ENCODE peak calls at places on chromosome 5, in five cellular contexts. J, Q, L, D and Z are unnamed samples.

GRCh38 chr5:176530983-176531901 is 6.0 kb downstream of the RNF44 start:
- DNase-seq in L (peak; percentile 36), D (peak; percentile 74), J (no peak), Q (no peak), Z (no peak)

GRCh38 chr5:126780165-126780827 is 3.4 kb downstream of the LMNB1 start:
- DNase-seq in L (peak; percentile 76), J (no peak), D (no peak), Q (peak; percentile 74), Z (peak; percentile 31)

GRCh38 chr5:141656396-141656795 is 5.2 kb upstream of the FCHSD1 start:
- DNase-seq in Q (no peak), D (no peak), J (no peak), L (no peak), Z (no peak)

GRCh38 chr5:150122158-150122510 is 33.5 kb downstream of the PDGFRB start:
- DNase-seq in J (no peak), Q (peak; percentile 45), D (no peak), L (no peak), Z (no peak)

GRCh38 chr5:17238521-17239041 is 21.1 kb downstream of the BASP1 start:
- DNase-seq in D (no peak), L (peak; percentile 38), J (no peak), Q (no peak), Z (no peak)

GRCh38 chr5:83551826-83552225 is 80.3 kb downstream of the VCAN start:
- DNase-seq in Q (no peak), L (no peak), J (no peak), D (no peak), Z (no peak)

GRCh38 chr5:38845555-38846378 is at the start of gene OSMR:
- DNase-seq in Q (no peak), L (peak; percentile 10), D (peak; percentile 82), J (peak; percentile 72), Z (no peak)

GRCh38 chr5:10319202-10319851 is 11.6 kb upstream of the CMBL start:
- DNase-seq in L (no peak), J (no peak), Q (no peak), D (no peak), Z (no peak)

GRCh38 chr5:125530833-125531610 is 784.6 kb upstream of the ZNF608 start:
- DNase-seq in D (no peak), L (no peak), J (no peak), Q (no peak), Z (no peak)

GRCh38 chr5:178632305-178632704 is 5.5 kb upstream of the CLK4 start:
- DNase-seq in D (no peak), Q (no peak), J (no peak), L (no peak), Z (no peak)

GRCh38 chr5:59640411-59640810 is 253.1 kb downstream of the PDE4D start:
- DNase-seq in D (peak; percentile 1), J (no peak), Q (no peak), L (no peak), Z (no peak)

GRCh38 chr5:36655171-36655570 is 48.8 kb downstream of the SLC1A3 start:
- DNase-seq in L (no peak), Q (no peak), D (peak; percentile 54), J (no peak), Z (no peak)

GRCh38 chr5:174446446-174446845 is 277.9 kb upstream of the MSX2 start:
- DNase-seq in D (no peak), L (no peak), J (no peak), Q (no peak), Z (no peak)

GRCh38 chr5:173963107-173963506 is 25.9 kb upstream of the C5orf47 start:
- DNase-seq in J (no peak), L (peak; percentile 22), Q (no peak), D (no peak), Z (no peak)

GRCh38 chr5:54553659-54554207 is 36.2 kb downstream of the SNX18 start:
- DNase-seq in Q (no peak), D (peak; percentile 38), L (no peak), J (no peak), Z (no peak)

GRCh38 chr5:75753182-75753581 is 35.9 kb upstream of the POC5 start:
- DNase-seq in Q (no peak), D (no peak), L (peak; percentile 46), J (no peak), Z (no peak)

GRCh38 chr5:116498478-116498877 is 76.1 kb downstream of the SEMA6A start:
- DNase-seq in Q (no peak), J (no peak), L (no peak), D (no peak), Z (no peak)

GRCh38 chr5:109403469-109403868 is 6.3 kb downstream of the PJA2 start:
- DNase-seq in L (no peak), Q (no peak), J (no peak), D (no peak), Z (no peak)

GRCh38 chr5:66171349-66172344 is 27.5 kb downstream of the SREK1 start:
- DNase-seq in J (no peak), D (no peak), L (peak; percentile 16), Q (peak; percentile 75), Z (peak; percentile 54)

GRCh38 chr5:39506216-39506615 is 81.4 kb upstream of the DAB2 start:
- DNase-seq in L (no peak), J (no peak), D (no peak), Q (no peak), Z (no peak)

GRCh38 chr5:178368716-178369300 is 136.2 kb upstream of the PHYKPL start:
- DNase-seq in J (no peak), D (no peak), L (no peak), Q (no peak), Z (no peak)

GRCh38 chr5:19706776-19707175 is 281.2 kb downstream of the CDH18 start:
- DNase-seq in D (no peak), L (no peak), Q (no peak), J (no peak), Z (no peak)

GRCh38 chr5:16901038-16901644 is 34.9 kb downstream of the MYO10 start:
- DNase-seq in J (no peak), Q (no peak), L (no peak), D (no peak), Z (no peak)

GRCh38 chr5:98942849-98943248 is 14.0 kb upstream of the CHD1 start:
- DNase-seq in Q (no peak), L (no peak), D (no peak), J (no peak), Z (no peak)

GRCh38 chr5:14217587-14217986 is 74.4 kb downstream of the TRIO start:
- DNase-seq in Q (no peak), J (no peak), D (no peak), L (no peak), Z (no peak)

GRCh38 chr5:132210944-132211343 is 16.7 kb downstream of the P4HA2 start:
- DNase-seq in J (no peak), L (no peak), Q (no peak), D (no peak), Z (no peak)

GRCh38 chr5:94329115-94329514 is 289.3 kb downstream of the KIAA0825 start:
- DNase-seq in L (no peak), D (no peak), Q (no peak), J (no peak), Z (no peak)

GRCh38 chr5:96876292-96876850 is at the start of gene ERAP2:
- DNase-seq in L (no peak), Q (peak; percentile 40), D (no peak), J (no peak), Z (no peak)

GRCh38 chr5:162128117-162128516 is 60.5 kb downstream of the GABRG2 start:
- DNase-seq in J (peak; percentile 43), Q (no peak), L (no peak), D (no peak), Z (no peak)

GRCh38 chr5:110790673-110791072 is 51.9 kb downstream of the SLC25A46 start:
- DNase-seq in J (no peak), L (no peak), D (no peak), Q (no peak), Z (no peak)

GRCh38 chr5:175569701-175570100 is 88.2 kb upstream of the HRH2 start:
- DNase-seq in L (no peak), D (no peak), Q (no peak), J (no peak), Z (no peak)

GRCh38 chr5:152711996-152712395 is 306.9 kb upstream of the NMUR2 start:
- DNase-seq in J (no peak), Q (no peak), L (no peak), D (no peak), Z (no peak)

GRCh38 chr5:64838376-64838775 is 69.6 kb downstream of the CWC27 start:
- DNase-seq in L (no peak), D (no peak), J (no peak), Q (no peak), Z (no peak)

GRCh38 chr5:123422433-123423277 is 548 bp downstream of the CEP120 start:
- DNase-seq in D (no peak), Q (peak; percentile 27), J (no peak), L (peak; percentile 10), Z (no peak)

GRCh38 chr5:38013107-38013506 is 173.3 kb upstream of the GDNF start:
- DNase-seq in J (no peak), Q (no peak), D (no peak), L (no peak), Z (no peak)

GRCh38 chr5:150585781-150586461 is 54.5 kb upstream of the SYNPO start:
- DNase-seq in L (no peak), J (no peak), D (no peak), Q (no peak), Z (no peak)

GRCh38 chr5:174723979-174724483 is 351 bp upstream of the MSX2 start:
- DNase-seq in Q (no peak), J (peak; percentile 61), L (no peak), D (no peak), Z (no peak)

GRCh38 chr5:132493821-132494220 is 3.2 kb upstream of the IRF1 start:
- DNase-seq in Q (no peak), J (no peak), L (no peak), D (no peak), Z (no peak)